ENCODE peak calls at places on chromosome 7, in five cellular contexts. One of them, this sample, is unnamed.

GRCh38 chr7:2036786-2037185 is 196.0 kb downstream of the MAD1L1 start:
- DNase-seq in skeletal muscle cell: no peak
- DNase-seq in endodermal cell: no peak
- DNase-seq in epithelial cell of esophagus: no peak
- DNase-seq in stomach: no peak
- DNase-seq in this sample: no peak

GRCh38 chr7:24715661-24716479 is 41.4 kb downstream of the GSDME start:
- DNase-seq in stomach: no peak
- DNase-seq in endodermal cell: peak
- DNase-seq in skeletal muscle cell: no peak
- DNase-seq in epithelial cell of esophagus: peak
- DNase-seq in this sample: no peak

GRCh38 chr7:138459300-138460175 is 521 bp upstream of the TRIM24 start:
- DNase-seq in skeletal muscle cell: peak
- DNase-seq in stomach: peak
- DNase-seq in endodermal cell: peak
- DNase-seq in epithelial cell of esophagus: peak
- DNase-seq in this sample: peak

GRCh38 chr7:29955799-29956476 is 33.7 kb downstream of the SCRN1 start:
- DNase-seq in epithelial cell of esophagus: no peak
- DNase-seq in skeletal muscle cell: no peak
- DNase-seq in stomach: no peak
- DNase-seq in endodermal cell: no peak
- DNase-seq in this sample: no peak

GRCh38 chr7:156173748-156174353 is 361.6 kb upstream of the SHH start:
- DNase-seq in epithelial cell of esophagus: no peak
- DNase-seq in stomach: no peak
- DNase-seq in endodermal cell: peak
- DNase-seq in skeletal muscle cell: no peak
- DNase-seq in this sample: no peak

GRCh38 chr7:121623130-121623872 is 227.2 kb upstream of the FAM3C start:
- DNase-seq in stomach: no peak
- DNase-seq in skeletal muscle cell: no peak
- DNase-seq in epithelial cell of esophagus: no peak
- DNase-seq in endodermal cell: no peak
- DNase-seq in this sample: no peak

GRCh38 chr7:29975564-29975963 is 14.0 kb downstream of the SCRN1 start:
- DNase-seq in endodermal cell: no peak
- DNase-seq in skeletal muscle cell: no peak
- DNase-seq in epithelial cell of esophagus: no peak
- DNase-seq in stomach: no peak
- DNase-seq in this sample: no peak

GRCh38 chr7:117230276-117231046 is 92.4 kb downstream of the WNT2 start:
- DNase-seq in endodermal cell: no peak
- DNase-seq in epithelial cell of esophagus: no peak
- DNase-seq in skeletal muscle cell: no peak
- DNase-seq in stomach: no peak
- DNase-seq in this sample: no peak

GRCh38 chr7:93249749-93250148 is 17.6 kb downstream of the VPS50 start:
- DNase-seq in skeletal muscle cell: no peak
- DNase-seq in stomach: no peak
- DNase-seq in epithelial cell of esophagus: peak
- DNase-seq in endodermal cell: peak
- DNase-seq in this sample: no peak

GRCh38 chr7:18866359-18867036 is 250.9 kb downstream of the TWIST1 start:
- DNase-seq in skeletal muscle cell: peak
- DNase-seq in epithelial cell of esophagus: peak
- DNase-seq in endodermal cell: no peak
- DNase-seq in stomach: no peak
- DNase-seq in this sample: peak

GRCh38 chr7:43585521-43585920 is 2.6 kb downstream of the STK17A start:
- DNase-seq in endodermal cell: no peak
- DNase-seq in epithelial cell of esophagus: peak
- DNase-seq in skeletal muscle cell: peak
- DNase-seq in stomach: no peak
- DNase-seq in this sample: no peak

GRCh38 chr7:43588477-43589132 is 5.7 kb downstream of the STK17A start:
- DNase-seq in stomach: no peak
- DNase-seq in endodermal cell: no peak
- DNase-seq in skeletal muscle cell: no peak
- DNase-seq in epithelial cell of esophagus: no peak
- DNase-seq in this sample: no peak

GRCh38 chr7:43584200-43584586 is 1.3 kb downstream of the STK17A start:
- DNase-seq in stomach: no peak
- DNase-seq in skeletal muscle cell: no peak
- DNase-seq in endodermal cell: peak
- DNase-seq in epithelial cell of esophagus: peak
- DNase-seq in this sample: no peak

GRCh38 chr7:43589133-43589478 is 6.2 kb downstream of the STK17A start:
- DNase-seq in stomach: no peak
- DNase-seq in skeletal muscle cell: no peak
- DNase-seq in endodermal cell: no peak
- DNase-seq in epithelial cell of esophagus: no peak
- DNase-seq in this sample: no peak

GRCh38 chr7:43586251-43586900 is 3.5 kb downstream of the STK17A start:
- DNase-seq in epithelial cell of esophagus: peak
- DNase-seq in skeletal muscle cell: no peak
- DNase-seq in stomach: no peak
- DNase-seq in endodermal cell: no peak
- DNase-seq in this sample: no peak
- H3K4me3 ChIP-seq in epithelial cell of esophagus: peak
- H3K4me3 ChIP-seq in skeletal muscle cell: no peak
- H3K4me3 ChIP-seq in stomach: no peak
- H3K4me3 ChIP-seq in endodermal cell: no peak
- H3K4me3 ChIP-seq in this sample: no peak

GRCh38 chr7:139731802-139732470 is 45.9 kb downstream of the HIPK2 start:
- DNase-seq in epithelial cell of esophagus: peak
- DNase-seq in skeletal muscle cell: peak
- DNase-seq in endodermal cell: peak
- DNase-seq in stomach: peak
- DNase-seq in this sample: no peak
- H3K4me3 ChIP-seq in epithelial cell of esophagus: peak
- H3K4me3 ChIP-seq in skeletal muscle cell: no peak
- H3K4me3 ChIP-seq in endodermal cell: no peak
- H3K4me3 ChIP-seq in stomach: no peak
- H3K4me3 ChIP-seq in this sample: no peak

GRCh38 chr7:100829150-100829716 is 1.9 kb upstream of the EPHB4 start:
- DNase-seq in skeletal muscle cell: no peak
- DNase-seq in endodermal cell: peak
- DNase-seq in epithelial cell of esophagus: no peak
- DNase-seq in stomach: peak
- DNase-seq in this sample: no peak
- H3K4me3 ChIP-seq in skeletal muscle cell: no peak
- H3K4me3 ChIP-seq in endodermal cell: no peak
- H3K4me3 ChIP-seq in epithelial cell of esophagus: no peak
- H3K4me3 ChIP-seq in stomach: no peak
- H3K4me3 ChIP-seq in this sample: peak

GRCh38 chr7:119172043-119172442 is 947.5 kb downstream of the ANKRD7 start:
- DNase-seq in endodermal cell: no peak
- DNase-seq in epithelial cell of esophagus: no peak
- DNase-seq in skeletal muscle cell: no peak
- DNase-seq in stomach: no peak
- DNase-seq in this sample: no peak
- H3K4me3 ChIP-seq in endodermal cell: no peak
- H3K4me3 ChIP-seq in epithelial cell of esophagus: no peak
- H3K4me3 ChIP-seq in skeletal muscle cell: no peak
- H3K4me3 ChIP-seq in stomach: no peak
- H3K4me3 ChIP-seq in this sample: no peak

DNA sequence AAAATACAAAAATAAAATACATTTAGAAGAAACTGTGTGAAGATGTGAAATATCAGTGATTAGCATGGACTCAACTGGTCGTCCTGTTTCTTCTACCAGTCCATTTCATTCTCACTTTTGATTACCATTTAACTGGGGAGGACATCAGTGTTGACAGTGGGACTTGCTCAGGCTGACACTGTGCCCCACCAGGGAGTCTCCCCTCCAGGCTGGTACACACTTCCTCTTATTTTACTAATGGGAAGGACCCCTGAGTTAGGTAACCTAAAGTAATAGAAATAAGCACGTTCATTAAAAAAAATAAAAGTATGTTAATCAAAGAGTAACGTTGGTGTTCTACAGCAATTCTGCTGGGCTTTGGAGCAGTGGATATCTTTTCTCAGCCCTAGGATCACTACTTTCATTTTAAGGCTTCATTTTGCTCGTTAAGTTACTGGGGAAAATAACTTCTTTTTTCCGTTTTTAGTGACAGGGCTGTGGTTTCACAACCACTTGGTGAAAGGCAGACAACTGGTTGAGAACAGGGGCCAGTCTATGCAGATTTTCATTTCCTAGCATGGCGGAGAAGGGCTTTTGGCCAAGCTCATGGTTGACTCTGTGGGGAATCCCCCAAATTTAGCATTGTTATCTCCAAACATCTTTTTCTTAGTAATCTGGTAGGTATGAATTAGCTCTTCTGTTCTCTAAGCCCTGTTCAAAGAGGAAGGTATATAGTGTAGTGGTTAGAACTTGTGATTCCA is 2.1 kb downstream of the SNX10 start:
- DNase-seq in epithelial cell of esophagus: no peak
- DNase-seq in stomach: no peak
- DNase-seq in endodermal cell: no peak
- DNase-seq in skeletal muscle cell: no peak
- DNase-seq in this sample: no peak
- H3K4me3 ChIP-seq in epithelial cell of esophagus: no peak
- H3K4me3 ChIP-seq in stomach: no peak
- H3K4me3 ChIP-seq in endodermal cell: no peak
- H3K4me3 ChIP-seq in skeletal muscle cell: no peak
- H3K4me3 ChIP-seq in this sample: no peak

DNA sequence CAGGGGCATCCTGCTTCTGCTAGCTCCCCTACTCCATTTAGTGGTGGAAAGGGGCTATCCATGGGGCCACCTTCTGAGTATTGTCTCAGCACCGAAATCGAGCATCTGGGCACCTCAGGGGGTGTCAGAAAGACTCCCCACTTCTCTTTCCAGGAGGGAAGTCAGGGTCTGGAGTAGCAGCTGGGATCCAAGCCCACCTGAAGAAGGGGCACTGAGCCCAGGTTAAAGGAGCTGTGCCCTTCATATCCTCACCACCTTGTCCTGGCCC is 2.6 kb downstream of the FLNC start:
- DNase-seq in endodermal cell: no peak
- DNase-seq in stomach: no peak
- DNase-seq in epithelial cell of esophagus: no peak
- DNase-seq in skeletal muscle cell: no peak
- DNase-seq in this sample: no peak
- H3K4me3 ChIP-seq in endodermal cell: peak
- H3K4me3 ChIP-seq in stomach: peak
- H3K4me3 ChIP-seq in epithelial cell of esophagus: no peak
- H3K4me3 ChIP-seq in skeletal muscle cell: peak
- H3K4me3 ChIP-seq in this sample: peak

GRCh38 chr7:54541941-54542618 is at the start of gene VSTM2A:
- DNase-seq in stomach: no peak
- DNase-seq in endodermal cell: peak
- DNase-seq in skeletal muscle cell: no peak
- DNase-seq in epithelial cell of esophagus: peak
- DNase-seq in this sample: no peak
- H3K4me3 ChIP-seq in stomach: peak
- H3K4me3 ChIP-seq in endodermal cell: peak
- H3K4me3 ChIP-seq in skeletal muscle cell: no peak
- H3K4me3 ChIP-seq in epithelial cell of esophagus: no peak
- H3K4me3 ChIP-seq in this sample: no peak

GRCh38 chr7:5429857-5430611 is 6.4 kb upstream of the TNRC18 start:
- DNase-seq in epithelial cell of esophagus: peak
- DNase-seq in stomach: peak
- DNase-seq in endodermal cell: peak
- DNase-seq in skeletal muscle cell: no peak
- DNase-seq in this sample: no peak
- H3K4me3 ChIP-seq in epithelial cell of esophagus: peak
- H3K4me3 ChIP-seq in stomach: peak
- H3K4me3 ChIP-seq in endodermal cell: peak
- H3K4me3 ChIP-seq in skeletal muscle cell: peak
- H3K4me3 ChIP-seq in this sample: peak

DNA sequence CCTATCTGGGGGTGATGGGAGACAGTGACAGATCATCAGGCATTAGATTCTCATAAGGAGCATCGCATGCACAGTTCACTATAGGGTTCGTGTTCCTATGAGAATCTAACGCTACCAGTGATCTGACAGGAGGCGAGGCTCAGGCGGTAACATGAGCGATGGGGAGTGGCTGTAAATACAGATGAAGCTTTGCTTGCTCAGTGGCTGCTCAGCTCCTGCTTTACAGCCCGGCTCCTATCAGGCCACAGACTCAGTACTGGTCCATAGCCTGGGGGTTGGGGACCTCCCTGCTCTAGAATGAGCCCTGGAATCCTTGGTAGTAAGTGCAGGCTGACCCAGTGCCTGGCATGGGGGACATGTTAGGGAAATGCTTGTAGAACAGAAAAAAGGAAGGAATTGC is 426.0 kb downstream of the TYW1 start:
- DNase-seq in epithelial cell of esophagus: no peak
- DNase-seq in skeletal muscle cell: no peak
- DNase-seq in stomach: no peak
- DNase-seq in endodermal cell: no peak
- DNase-seq in this sample: no peak
- H3K4me3 ChIP-seq in epithelial cell of esophagus: no peak
- H3K4me3 ChIP-seq in skeletal muscle cell: no peak
- H3K4me3 ChIP-seq in stomach: no peak
- H3K4me3 ChIP-seq in endodermal cell: no peak
- H3K4me3 ChIP-seq in this sample: no peak

DNA sequence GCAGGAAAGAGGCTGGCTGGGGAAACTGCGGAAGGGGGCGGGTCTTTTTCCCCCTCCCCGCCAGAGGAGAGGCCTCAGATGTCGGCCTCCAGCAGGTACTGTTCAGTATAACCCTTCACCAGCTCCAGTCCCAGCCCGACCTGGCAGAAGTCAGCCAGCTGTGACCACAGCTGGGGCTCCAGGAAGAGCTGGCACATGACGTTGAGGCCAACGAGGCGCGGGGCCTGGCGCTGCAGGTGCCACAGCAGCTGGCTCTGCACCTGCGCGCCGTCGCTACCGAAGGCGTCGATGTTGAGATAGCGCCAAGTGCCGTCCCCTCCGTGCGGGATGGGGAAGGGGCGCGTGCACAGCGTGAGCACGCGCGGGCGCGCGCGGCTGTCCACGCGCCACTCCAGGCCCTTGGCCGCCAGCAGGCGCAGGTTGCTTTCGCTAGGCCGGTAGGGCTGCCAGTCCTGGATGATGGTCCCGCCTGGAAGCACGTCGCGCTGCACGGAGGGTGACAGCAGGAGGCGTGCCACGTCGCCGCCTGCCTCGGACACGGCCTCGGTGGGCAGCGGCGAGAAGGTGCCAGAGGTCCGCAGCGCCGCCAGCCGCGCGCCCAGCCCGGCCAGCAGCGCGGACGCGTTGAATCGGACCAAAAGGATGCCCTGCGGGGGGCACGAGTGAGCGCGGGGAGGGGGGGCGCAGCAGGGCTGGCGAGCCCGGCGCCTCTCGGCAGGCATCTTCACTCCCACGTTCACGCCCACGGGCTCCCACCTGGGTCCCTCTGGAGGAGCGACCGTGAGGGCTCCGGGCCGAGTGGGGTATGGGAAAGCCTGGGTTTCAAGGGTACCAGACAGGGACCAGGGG is 6.9 kb upstream of the VGF start:
- DNase-seq in skeletal muscle cell: no peak
- DNase-seq in endodermal cell: peak
- DNase-seq in epithelial cell of esophagus: no peak
- DNase-seq in stomach: no peak
- DNase-seq in this sample: no peak
- H3K4me3 ChIP-seq in skeletal muscle cell: peak
- H3K4me3 ChIP-seq in endodermal cell: no peak
- H3K4me3 ChIP-seq in epithelial cell of esophagus: no peak
- H3K4me3 ChIP-seq in stomach: no peak
- H3K4me3 ChIP-seq in this sample: no peak

This sample was measured in SK-N-MC.